ENCODE peak calls at places on chromosomes 11 and 22, in eight cellular contexts. One of them, this sample, is unnamed.
A peak's percentile ranks its signal among the peaks of the same experiment; 100 is the strongest.

GRCh38 chr11:73464347-73464746 is 88.1 kb downstream of the RELT start:
- DNase-seq in activated CD4-positive, alpha-beta T cell treated with anti-CD3 and anti-CD28 coated beads, Interleukin-2, amount 10 ng/mL, durations not matched to agents 7 days and 5 days: no peak
- DNase-seq in GM19239: no peak
- DNase-seq in HuH-7.5: no peak
- DNase-seq in stimulated activated CD4-positive, alpha-beta T cell treated with anti-CD3 and anti-CD28 coated beads, Interleukin-1b, Interleukin-23, amount 100 ng/mL, for 24 hours: no peak
- DNase-seq in neuronal stem cell: no peak
- DNase-seq in H7: no peak
- DNase-seq in nucleus accumbens: no peak
- DNase-seq in this sample: no peak

GRCh38 chr22:47504962-47505361 is 742.5 kb downstream of the TBC1D22A start:
- DNase-seq in activated CD4-positive, alpha-beta T cell treated with anti-CD3 and anti-CD28 coated beads, Interleukin-2, amount 10 ng/mL, durations not matched to agents 7 days and 5 days: no peak
- DNase-seq in GM19239: no peak
- DNase-seq in HuH-7.5: no peak
- DNase-seq in stimulated activated CD4-positive, alpha-beta T cell treated with anti-CD3 and anti-CD28 coated beads, Interleukin-1b, Interleukin-23, amount 100 ng/mL, for 24 hours: no peak
- DNase-seq in neuronal stem cell: no peak
- DNase-seq in H7: no peak
- DNase-seq in nucleus accumbens: no peak
- DNase-seq in this sample: no peak

GRCh38 chr22:37032134-37032534 is 12.6 kb downstream of the MPST start:
- DNase-seq in activated CD4-positive, alpha-beta T cell treated with anti-CD3 and anti-CD28 coated beads, Interleukin-2, amount 10 ng/mL, durations not matched to agents 7 days and 5 days: no peak
- DNase-seq in GM19239: no peak
- DNase-seq in HuH-7.5: no peak
- DNase-seq in stimulated activated CD4-positive, alpha-beta T cell treated with anti-CD3 and anti-CD28 coated beads, Interleukin-1b, Interleukin-23, amount 100 ng/mL, for 24 hours: no peak
- DNase-seq in neuronal stem cell: no peak
- DNase-seq in H7: no peak
- DNase-seq in nucleus accumbens: no peak
- DNase-seq in this sample: no peak

GRCh38 chr11:63489879-63490278 is 1.1 kb downstream of the PLAAT5 start:
- DNase-seq in activated CD4-positive, alpha-beta T cell treated with anti-CD3 and anti-CD28 coated beads, Interleukin-2, amount 10 ng/mL, durations not matched to agents 7 days and 5 days: no peak
- DNase-seq in GM19239: no peak
- DNase-seq in HuH-7.5: no peak
- DNase-seq in stimulated activated CD4-positive, alpha-beta T cell treated with anti-CD3 and anti-CD28 coated beads, Interleukin-1b, Interleukin-23, amount 100 ng/mL, for 24 hours: no peak
- DNase-seq in neuronal stem cell: no peak
- DNase-seq in H7: peak; percentile 58
- DNase-seq in nucleus accumbens: no peak
- DNase-seq in this sample: no peak

GRCh38 chr22:33112606-33113005 is 54.4 kb upstream of the SYN3 start:
- DNase-seq in activated CD4-positive, alpha-beta T cell treated with anti-CD3 and anti-CD28 coated beads, Interleukin-2, amount 10 ng/mL, durations not matched to agents 7 days and 5 days: no peak
- DNase-seq in GM19239: no peak
- DNase-seq in HuH-7.5: no peak
- DNase-seq in stimulated activated CD4-positive, alpha-beta T cell treated with anti-CD3 and anti-CD28 coated beads, Interleukin-1b, Interleukin-23, amount 100 ng/mL, for 24 hours: no peak
- DNase-seq in neuronal stem cell: no peak
- DNase-seq in H7: no peak
- DNase-seq in nucleus accumbens: no peak
- DNase-seq in this sample: no peak

GRCh38 chr11:119166368-119167076 is 2.0 kb upstream of the NLRX1 start:
- DNase-seq in activated CD4-positive, alpha-beta T cell treated with anti-CD3 and anti-CD28 coated beads, Interleukin-2, amount 10 ng/mL, durations not matched to agents 7 days and 5 days: no peak
- DNase-seq in GM19239: no peak
- DNase-seq in HuH-7.5: no peak
- DNase-seq in stimulated activated CD4-positive, alpha-beta T cell treated with anti-CD3 and anti-CD28 coated beads, Interleukin-1b, Interleukin-23, amount 100 ng/mL, for 24 hours: no peak
- DNase-seq in neuronal stem cell: no peak
- DNase-seq in H7: no peak
- DNase-seq in nucleus accumbens: no peak
- DNase-seq in this sample: no peak

GRCh38 chr22:31139866-31140716 is at the start of gene PLA2G3:
- DNase-seq in activated CD4-positive, alpha-beta T cell treated with anti-CD3 and anti-CD28 coated beads, Interleukin-2, amount 10 ng/mL, durations not matched to agents 7 days and 5 days: no peak
- DNase-seq in GM19239: no peak
- DNase-seq in HuH-7.5: no peak
- DNase-seq in stimulated activated CD4-positive, alpha-beta T cell treated with anti-CD3 and anti-CD28 coated beads, Interleukin-1b, Interleukin-23, amount 100 ng/mL, for 24 hours: no peak
- DNase-seq in neuronal stem cell: peak; percentile 84
- DNase-seq in H7: peak; percentile 99
- DNase-seq in nucleus accumbens: no peak
- DNase-seq in this sample: no peak

GRCh38 chr11:5204787-5205186 is 4.3 kb upstream of the OR51V1 start:
- DNase-seq in activated CD4-positive, alpha-beta T cell treated with anti-CD3 and anti-CD28 coated beads, Interleukin-2, amount 10 ng/mL, durations not matched to agents 7 days and 5 days: no peak
- DNase-seq in GM19239: peak; percentile 37
- DNase-seq in HuH-7.5: peak; percentile 10
- DNase-seq in stimulated activated CD4-positive, alpha-beta T cell treated with anti-CD3 and anti-CD28 coated beads, Interleukin-1b, Interleukin-23, amount 100 ng/mL, for 24 hours: no peak
- DNase-seq in neuronal stem cell: peak; percentile 44
- DNase-seq in H7: peak; percentile 42
- DNase-seq in nucleus accumbens: no peak
- DNase-seq in this sample: no peak

GRCh38 chr11:93718057-93718563 is 23.2 kb downstream of the TAF1D start:
- DNase-seq in activated CD4-positive, alpha-beta T cell treated with anti-CD3 and anti-CD28 coated beads, Interleukin-2, amount 10 ng/mL, durations not matched to agents 7 days and 5 days: no peak
- DNase-seq in GM19239: no peak
- DNase-seq in HuH-7.5: no peak
- DNase-seq in stimulated activated CD4-positive, alpha-beta T cell treated with anti-CD3 and anti-CD28 coated beads, Interleukin-1b, Interleukin-23, amount 100 ng/mL, for 24 hours: no peak
- DNase-seq in neuronal stem cell: no peak
- DNase-seq in H7: no peak
- DNase-seq in nucleus accumbens: no peak
- DNase-seq in this sample: no peak

GRCh38 chr11:44561275-44561781 is 4.1 kb upstream of the CD82 start:
- DNase-seq in activated CD4-positive, alpha-beta T cell treated with anti-CD3 and anti-CD28 coated beads, Interleukin-2, amount 10 ng/mL, durations not matched to agents 7 days and 5 days: no peak
- DNase-seq in GM19239: no peak
- DNase-seq in HuH-7.5: no peak
- DNase-seq in stimulated activated CD4-positive, alpha-beta T cell treated with anti-CD3 and anti-CD28 coated beads, Interleukin-1b, Interleukin-23, amount 100 ng/mL, for 24 hours: no peak
- DNase-seq in neuronal stem cell: no peak
- DNase-seq in H7: no peak
- DNase-seq in nucleus accumbens: no peak
- DNase-seq in this sample: no peak

GRCh38 chr11:116272181-116272789 is 500.5 kb downstream of the BUD13 start:
- DNase-seq in activated CD4-positive, alpha-beta T cell treated with anti-CD3 and anti-CD28 coated beads, Interleukin-2, amount 10 ng/mL, durations not matched to agents 7 days and 5 days: no peak
- DNase-seq in GM19239: no peak
- DNase-seq in HuH-7.5: no peak
- DNase-seq in stimulated activated CD4-positive, alpha-beta T cell treated with anti-CD3 and anti-CD28 coated beads, Interleukin-1b, Interleukin-23, amount 100 ng/mL, for 24 hours: no peak
- DNase-seq in neuronal stem cell: no peak
- DNase-seq in H7: peak; percentile 74
- DNase-seq in nucleus accumbens: no peak
- DNase-seq in this sample: no peak

GRCh38 chr22:40418366-40419201 is 48.2 kb downstream of the SGSM3 start:
- DNase-seq in activated CD4-positive, alpha-beta T cell treated with anti-CD3 and anti-CD28 coated beads, Interleukin-2, amount 10 ng/mL, durations not matched to agents 7 days and 5 days: no peak
- DNase-seq in GM19239: no peak
- DNase-seq in HuH-7.5: no peak
- DNase-seq in stimulated activated CD4-positive, alpha-beta T cell treated with anti-CD3 and anti-CD28 coated beads, Interleukin-1b, Interleukin-23, amount 100 ng/mL, for 24 hours: no peak
- DNase-seq in neuronal stem cell: no peak
- DNase-seq in H7: peak; percentile 63
- DNase-seq in nucleus accumbens: peak; percentile 9
- DNase-seq in this sample: no peak

GRCh38 chr22:44437493-44438015 is 60.5 kb downstream of the RTL6 start:
- DNase-seq in activated CD4-positive, alpha-beta T cell treated with anti-CD3 and anti-CD28 coated beads, Interleukin-2, amount 10 ng/mL, durations not matched to agents 7 days and 5 days: no peak
- DNase-seq in GM19239: no peak
- DNase-seq in HuH-7.5: no peak
- DNase-seq in stimulated activated CD4-positive, alpha-beta T cell treated with anti-CD3 and anti-CD28 coated beads, Interleukin-1b, Interleukin-23, amount 100 ng/mL, for 24 hours: no peak
- DNase-seq in neuronal stem cell: no peak
- DNase-seq in H7: peak; percentile 47
- DNase-seq in nucleus accumbens: no peak
- DNase-seq in this sample: no peak

GRCh38 chr11:73981051-73981805 is 1.4 kb downstream of the UCP2 start:
- DNase-seq in activated CD4-positive, alpha-beta T cell treated with anti-CD3 and anti-CD28 coated beads, Interleukin-2, amount 10 ng/mL, durations not matched to agents 7 days and 5 days: no peak
- DNase-seq in GM19239: no peak
- DNase-seq in HuH-7.5: no peak
- DNase-seq in stimulated activated CD4-positive, alpha-beta T cell treated with anti-CD3 and anti-CD28 coated beads, Interleukin-1b, Interleukin-23, amount 100 ng/mL, for 24 hours: no peak
- DNase-seq in neuronal stem cell: no peak
- DNase-seq in H7: peak; percentile 26
- DNase-seq in nucleus accumbens: no peak
- DNase-seq in this sample: no peak

GRCh38 chr11:31601635-31602282 is 92.2 kb downstream of the ELP4 start:
- DNase-seq in activated CD4-positive, alpha-beta T cell treated with anti-CD3 and anti-CD28 coated beads, Interleukin-2, amount 10 ng/mL, durations not matched to agents 7 days and 5 days: no peak
- DNase-seq in GM19239: no peak
- DNase-seq in HuH-7.5: no peak
- DNase-seq in stimulated activated CD4-positive, alpha-beta T cell treated with anti-CD3 and anti-CD28 coated beads, Interleukin-1b, Interleukin-23, amount 100 ng/mL, for 24 hours: no peak
- DNase-seq in neuronal stem cell: peak; percentile 8
- DNase-seq in H7: peak; percentile 9
- DNase-seq in nucleus accumbens: no peak
- DNase-seq in this sample: no peak

GRCh38 chr11:77197626-77198320 is 69.7 kb downstream of the MYO7A start:
- DNase-seq in activated CD4-positive, alpha-beta T cell treated with anti-CD3 and anti-CD28 coated beads, Interleukin-2, amount 10 ng/mL, durations not matched to agents 7 days and 5 days: no peak
- DNase-seq in GM19239: no peak
- DNase-seq in HuH-7.5: no peak
- DNase-seq in stimulated activated CD4-positive, alpha-beta T cell treated with anti-CD3 and anti-CD28 coated beads, Interleukin-1b, Interleukin-23, amount 100 ng/mL, for 24 hours: no peak
- DNase-seq in neuronal stem cell: no peak
- DNase-seq in H7: no peak
- DNase-seq in nucleus accumbens: no peak
- DNase-seq in this sample: no peak

GRCh38 chr11:17991799-17992433 is 20.9 kb downstream of the SERGEF start:
- DNase-seq in activated CD4-positive, alpha-beta T cell treated with anti-CD3 and anti-CD28 coated beads, Interleukin-2, amount 10 ng/mL, durations not matched to agents 7 days and 5 days: peak; percentile 69
- DNase-seq in GM19239: peak; percentile 53
- DNase-seq in HuH-7.5: no peak
- DNase-seq in stimulated activated CD4-positive, alpha-beta T cell treated with anti-CD3 and anti-CD28 coated beads, Interleukin-1b, Interleukin-23, amount 100 ng/mL, for 24 hours: no peak
- DNase-seq in neuronal stem cell: no peak
- DNase-seq in H7: peak; percentile 60
- DNase-seq in nucleus accumbens: no peak
- DNase-seq in this sample: no peak

GRCh38 chr11:8356731-8357504 is 93.2 kb upstream of the LMO1 start:
- DNase-seq in activated CD4-positive, alpha-beta T cell treated with anti-CD3 and anti-CD28 coated beads, Interleukin-2, amount 10 ng/mL, durations not matched to agents 7 days and 5 days: no peak
- DNase-seq in GM19239: no peak
- DNase-seq in HuH-7.5: no peak
- DNase-seq in stimulated activated CD4-positive, alpha-beta T cell treated with anti-CD3 and anti-CD28 coated beads, Interleukin-1b, Interleukin-23, amount 100 ng/mL, for 24 hours: no peak
- DNase-seq in neuronal stem cell: peak; percentile 63
- DNase-seq in H7: no peak
- DNase-seq in nucleus accumbens: no peak
- DNase-seq in this sample: no peak

GRCh38 chr22:34330432-34330831 is 410.2 kb upstream of the LARGE1 start:
- DNase-seq in activated CD4-positive, alpha-beta T cell treated with anti-CD3 and anti-CD28 coated beads, Interleukin-2, amount 10 ng/mL, durations not matched to agents 7 days and 5 days: no peak
- DNase-seq in GM19239: no peak
- DNase-seq in HuH-7.5: no peak
- DNase-seq in stimulated activated CD4-positive, alpha-beta T cell treated with anti-CD3 and anti-CD28 coated beads, Interleukin-1b, Interleukin-23, amount 100 ng/mL, for 24 hours: no peak
- DNase-seq in neuronal stem cell: no peak
- DNase-seq in H7: no peak
- DNase-seq in nucleus accumbens: no peak
- DNase-seq in this sample: no peak

GRCh38 chr11:47201015-47201414 is 13.8 kb upstream of the DDB2 start:
- DNase-seq in activated CD4-positive, alpha-beta T cell treated with anti-CD3 and anti-CD28 coated beads, Interleukin-2, amount 10 ng/mL, durations not matched to agents 7 days and 5 days: no peak
- DNase-seq in GM19239: no peak
- DNase-seq in HuH-7.5: no peak
- DNase-seq in stimulated activated CD4-positive, alpha-beta T cell treated with anti-CD3 and anti-CD28 coated beads, Interleukin-1b, Interleukin-23, amount 100 ng/mL, for 24 hours: no peak
- DNase-seq in neuronal stem cell: no peak
- DNase-seq in H7: no peak
- DNase-seq in nucleus accumbens: no peak
- DNase-seq in this sample: no peak

GRCh38 chr11:66996609-66997273 is 21.6 kb downstream of the C11orf86 start:
- DNase-seq in activated CD4-positive, alpha-beta T cell treated with anti-CD3 and anti-CD28 coated beads, Interleukin-2, amount 10 ng/mL, durations not matched to agents 7 days and 5 days: no peak
- DNase-seq in GM19239: no peak
- DNase-seq in HuH-7.5: peak; percentile 100
- DNase-seq in stimulated activated CD4-positive, alpha-beta T cell treated with anti-CD3 and anti-CD28 coated beads, Interleukin-1b, Interleukin-23, amount 100 ng/mL, for 24 hours: no peak
- DNase-seq in neuronal stem cell: no peak
- DNase-seq in H7: no peak
- DNase-seq in nucleus accumbens: no peak
- DNase-seq in this sample: no peak

GRCh38 chr11:119158467-119158866 is 9.6 kb downstream of the ABCG4 start:
- DNase-seq in activated CD4-positive, alpha-beta T cell treated with anti-CD3 and anti-CD28 coated beads, Interleukin-2, amount 10 ng/mL, durations not matched to agents 7 days and 5 days: no peak
- DNase-seq in GM19239: no peak
- DNase-seq in HuH-7.5: no peak
- DNase-seq in stimulated activated CD4-positive, alpha-beta T cell treated with anti-CD3 and anti-CD28 coated beads, Interleukin-1b, Interleukin-23, amount 100 ng/mL, for 24 hours: no peak
- DNase-seq in neuronal stem cell: no peak
- DNase-seq in H7: no peak
- DNase-seq in nucleus accumbens: no peak
- DNase-seq in this sample: no peak

GRCh38 chr11:110338684-110339083 is 42.3 kb upstream of the RDX start:
- DNase-seq in activated CD4-positive, alpha-beta T cell treated with anti-CD3 and anti-CD28 coated beads, Interleukin-2, amount 10 ng/mL, durations not matched to agents 7 days and 5 days: no peak
- DNase-seq in GM19239: no peak
- DNase-seq in HuH-7.5: no peak
- DNase-seq in stimulated activated CD4-positive, alpha-beta T cell treated with anti-CD3 and anti-CD28 coated beads, Interleukin-1b, Interleukin-23, amount 100 ng/mL, for 24 hours: no peak
- DNase-seq in neuronal stem cell: no peak
- DNase-seq in H7: no peak
- DNase-seq in nucleus accumbens: no peak
- DNase-seq in this sample: no peak

GRCh38 chr22:23248583-23248982 is 68.3 kb downstream of the BCR start:
- DNase-seq in activated CD4-positive, alpha-beta T cell treated with anti-CD3 and anti-CD28 coated beads, Interleukin-2, amount 10 ng/mL, durations not matched to agents 7 days and 5 days: no peak
- DNase-seq in GM19239: no peak
- DNase-seq in HuH-7.5: peak; percentile 57
- DNase-seq in stimulated activated CD4-positive, alpha-beta T cell treated with anti-CD3 and anti-CD28 coated beads, Interleukin-1b, Interleukin-23, amount 100 ng/mL, for 24 hours: no peak
- DNase-seq in neuronal stem cell: no peak
- DNase-seq in H7: peak; percentile 77
- DNase-seq in nucleus accumbens: no peak
- DNase-seq in this sample: no peak

GRCh38 chr11:118088531-118088930 is 1.8 kb upstream of the SMIM35 start:
- DNase-seq in activated CD4-positive, alpha-beta T cell treated with anti-CD3 and anti-CD28 coated beads, Interleukin-2, amount 10 ng/mL, durations not matched to agents 7 days and 5 days: no peak
- DNase-seq in GM19239: no peak
- DNase-seq in HuH-7.5: no peak
- DNase-seq in stimulated activated CD4-positive, alpha-beta T cell treated with anti-CD3 and anti-CD28 coated beads, Interleukin-1b, Interleukin-23, amount 100 ng/mL, for 24 hours: no peak
- DNase-seq in neuronal stem cell: no peak
- DNase-seq in H7: no peak
- DNase-seq in nucleus accumbens: no peak
- DNase-seq in this sample: no peak

GRCh38 chr11:131370901-131371790 is 731 bp downstream of the NTM start:
- DNase-seq in activated CD4-positive, alpha-beta T cell treated with anti-CD3 and anti-CD28 coated beads, Interleukin-2, amount 10 ng/mL, durations not matched to agents 7 days and 5 days: no peak
- DNase-seq in GM19239: no peak
- DNase-seq in HuH-7.5: no peak
- DNase-seq in stimulated activated CD4-positive, alpha-beta T cell treated with anti-CD3 and anti-CD28 coated beads, Interleukin-1b, Interleukin-23, amount 100 ng/mL, for 24 hours: no peak
- DNase-seq in neuronal stem cell: no peak
- DNase-seq in H7: no peak
- DNase-seq in nucleus accumbens: no peak
- DNase-seq in this sample: no peak

GRCh38 chr22:30201970-30202369 is 44.6 kb downstream of the LIF start:
- DNase-seq in activated CD4-positive, alpha-beta T cell treated with anti-CD3 and anti-CD28 coated beads, Interleukin-2, amount 10 ng/mL, durations not matched to agents 7 days and 5 days: no peak
- DNase-seq in GM19239: no peak
- DNase-seq in HuH-7.5: no peak
- DNase-seq in stimulated activated CD4-positive, alpha-beta T cell treated with anti-CD3 and anti-CD28 coated beads, Interleukin-1b, Interleukin-23, amount 100 ng/mL, for 24 hours: no peak
- DNase-seq in neuronal stem cell: no peak
- DNase-seq in H7: no peak
- DNase-seq in nucleus accumbens: no peak
- DNase-seq in this sample: no peak

GRCh38 chr11:12397953-12398352 is 20.6 kb downstream of the PARVA start:
- DNase-seq in activated CD4-positive, alpha-beta T cell treated with anti-CD3 and anti-CD28 coated beads, Interleukin-2, amount 10 ng/mL, durations not matched to agents 7 days and 5 days: no peak
- DNase-seq in GM19239: no peak
- DNase-seq in HuH-7.5: no peak
- DNase-seq in stimulated activated CD4-positive, alpha-beta T cell treated with anti-CD3 and anti-CD28 coated beads, Interleukin-1b, Interleukin-23, amount 100 ng/mL, for 24 hours: no peak
- DNase-seq in neuronal stem cell: no peak
- DNase-seq in H7: no peak
- DNase-seq in nucleus accumbens: no peak
- DNase-seq in this sample: no peak

GRCh38 chr22:33743756-33744155 is 176.5 kb downstream of the LARGE1 start:
- DNase-seq in activated CD4-positive, alpha-beta T cell treated with anti-CD3 and anti-CD28 coated beads, Interleukin-2, amount 10 ng/mL, durations not matched to agents 7 days and 5 days: no peak
- DNase-seq in GM19239: peak; percentile 24
- DNase-seq in HuH-7.5: no peak
- DNase-seq in stimulated activated CD4-positive, alpha-beta T cell treated with anti-CD3 and anti-CD28 coated beads, Interleukin-1b, Interleukin-23, amount 100 ng/mL, for 24 hours: no peak
- DNase-seq in neuronal stem cell: no peak
- DNase-seq in H7: no peak
- DNase-seq in nucleus accumbens: no peak
- DNase-seq in this sample: no peak

GRCh38 chr11:95524328-95525036 is 265.1 kb downstream of the FAM76B start:
- DNase-seq in activated CD4-positive, alpha-beta T cell treated with anti-CD3 and anti-CD28 coated beads, Interleukin-2, amount 10 ng/mL, durations not matched to agents 7 days and 5 days: no peak
- DNase-seq in GM19239: no peak
- DNase-seq in HuH-7.5: no peak
- DNase-seq in stimulated activated CD4-positive, alpha-beta T cell treated with anti-CD3 and anti-CD28 coated beads, Interleukin-1b, Interleukin-23, amount 100 ng/mL, for 24 hours: no peak
- DNase-seq in neuronal stem cell: no peak
- DNase-seq in H7: no peak
- DNase-seq in nucleus accumbens: no peak
- DNase-seq in this sample: no peak